ENCODE peak calls at places on chromosomes 13 and 19, in eight cellular contexts. G, F, X, V, P, Q, M and Y are unnamed samples.

GRCh38 chr19:39416626-39417120 is 4.2 kb downstream of the PLEKHG2 start:
- DNase-seq in G (no peak), F (no peak), X (no peak), V (no peak), P (no peak), Q (no peak), M (no peak), Y (no peak)

GRCh38 chr19:8161135-8161646 is 11.8 kb upstream of the FBN3 start:
- DNase-seq in G (no peak), F (no peak), X (no peak), V (no peak), P (no peak), Q (peak), M (no peak), Y (no peak)

GRCh38 chr13:114112826-114113322 is 19.5 kb downstream of the RASA3 start:
- DNase-seq in G (no peak), F (no peak), X (no peak), V (no peak), P (no peak), Q (peak), M (no peak), Y (no peak)

GRCh38 chr13:30388401-30389283 is 33.7 kb upstream of the UBE2L5 start:
- DNase-seq in G (no peak), F (no peak), X (no peak), V (no peak), P (no peak), Q (no peak), M (no peak), Y (peak)

GRCh38 chr19:3557461-3558248 is at the start of gene MFSD12:
- DNase-seq in G (peak), F (peak), X (peak), V (peak), P (peak), Q (peak), M (peak), Y (peak)

GRCh38 chr13:39881887-39882286 is 226.4 kb downstream of the COG6 start:
- DNase-seq in G (no peak), F (no peak), X (no peak), V (no peak), P (no peak), Q (no peak), M (no peak), Y (peak)

GRCh38 chr13:35961461-35962220 is 169.5 kb downstream of the DCLK1 start:
- DNase-seq in G (no peak), F (no peak), X (no peak), V (no peak), P (no peak), Q (no peak), M (no peak), Y (no peak)

GRCh38 chr19:11224429-11224828 is 15.0 kb upstream of the ANGPTL8 start:
- DNase-seq in G (no peak), F (no peak), X (no peak), V (no peak), P (no peak), Q (no peak), M (no peak), Y (no peak)

GRCh38 chr13:50594276-50594970 is 249.1 kb downstream of the DLEU7 start:
- DNase-seq in G (peak), F (no peak), X (no peak), V (no peak), P (no peak), Q (peak), M (peak), Y (no peak)

GRCh38 chr13:106376411-106377112 is 158.9 kb downstream of the EFNB2 start:
- DNase-seq in G (no peak), F (no peak), X (no peak), V (no peak), P (no peak), Q (no peak), M (peak), Y (peak)

GRCh38 chr13:99258946-99259345 is 767 bp upstream of the GPR18 start:
- DNase-seq in G (no peak), F (no peak), X (no peak), V (no peak), P (no peak), Q (no peak), M (no peak), Y (no peak)

GRCh38 chr19:52473655-52474350 is 20.4 kb downstream of the ZNF578 start:
- DNase-seq in G (no peak), F (no peak), X (no peak), V (no peak), P (no peak), Q (no peak), M (no peak), Y (no peak)

GRCh38 chr19:16366433-16367268 is 42.0 kb downstream of the KLF2 start:
- DNase-seq in G (no peak), F (no peak), X (no peak), V (no peak), P (peak), Q (peak), M (no peak), Y (peak)

GRCh38 chr13:45108716-45109706 is 11.3 kb upstream of the GTF2F2 start:
- DNase-seq in G (no peak), F (no peak), X (no peak), V (no peak), P (no peak), Q (peak), M (peak), Y (peak)

GRCh38 chr19:46979770-46980105 is 39.9 kb upstream of the NPAS1 start:
- DNase-seq in G (no peak), F (no peak), X (no peak), V (no peak), P (no peak), Q (no peak), M (no peak), Y (no peak)

GRCh38 chr19:10431943-10432735 is 11.8 kb downstream of the PDE4A start:
- DNase-seq in G (no peak), F (no peak), X (no peak), V (no peak), P (peak), Q (no peak), M (no peak), Y (no peak)

GRCh38 chr19:23070353-23070781 is 46.5 kb upstream of the ZNF730 start:
- DNase-seq in G (no peak), F (no peak), X (peak), V (no peak), P (no peak), Q (no peak), M (peak), Y (peak)

GRCh38 chr19:10003271-10003670 is 7.0 kb downstream of the COL5A3 start:
- DNase-seq in G (no peak), F (no peak), X (no peak), V (no peak), P (no peak), Q (no peak), M (no peak), Y (no peak)

GRCh38 chr19:39083599-39083982 is 577 bp upstream of the ACP7 start:
- DNase-seq in G (no peak), F (no peak), X (no peak), V (no peak), P (no peak), Q (no peak), M (no peak), Y (no peak)

GRCh38 chr13:20869540-20869939 is 33.0 kb downstream of the XPO4 start:
- DNase-seq in G (no peak), F (no peak), X (no peak), V (no peak), P (no peak), Q (no peak), M (no peak), Y (peak)

GRCh38 chr19:2529473-2529918 is 53.6 kb downstream of the GADD45B start:
- DNase-seq in G (no peak), F (no peak), X (no peak), V (no peak), P (no peak), Q (no peak), M (peak), Y (peak)